ENCODE peak calls at places on chromosomes 2 and 18, in ten cellular contexts. One of them, this sample, is unnamed.
A peak's percentile ranks its signal among the peaks of the same experiment; 100 is the strongest.

GRCh38 chr18:31218671-31219383 is 56.2 kb upstream of the DSC1 start:
- DNase-seq in esophagus muscularis mucosa: no peak
- DNase-seq in endothelial cell: no peak
- DNase-seq in IMR-90: no peak
- DNase-seq in Peyer's patch: no peak
- DNase-seq in left ventricle myocardium inferior: no peak
- DNase-seq in astrocyte of the spinal cord: no peak
- DNase-seq in astrocyte of the cerebellum: no peak
- DNase-seq in brain microvascular endothelial cell: no peak
- DNase-seq in MCF 10A: no peak
- DNase-seq in this sample: no peak

GRCh38 chr2:181275643-181276070 is 181.5 kb upstream of the ITGA4 start:
- DNase-seq in esophagus muscularis mucosa: no peak
- DNase-seq in endothelial cell: no peak
- DNase-seq in IMR-90: no peak
- DNase-seq in Peyer's patch: peak; percentile 58
- DNase-seq in left ventricle myocardium inferior: no peak
- DNase-seq in astrocyte of the spinal cord: no peak
- DNase-seq in astrocyte of the cerebellum: no peak
- DNase-seq in brain microvascular endothelial cell: no peak
- DNase-seq in MCF 10A: no peak
- DNase-seq in this sample: no peak

GRCh38 chr2:43180901-43181300 is 45.5 kb downstream of the ZFP36L2 start:
- DNase-seq in esophagus muscularis mucosa: no peak
- DNase-seq in endothelial cell: no peak
- DNase-seq in IMR-90: no peak
- DNase-seq in Peyer's patch: no peak
- DNase-seq in left ventricle myocardium inferior: no peak
- DNase-seq in astrocyte of the spinal cord: no peak
- DNase-seq in astrocyte of the cerebellum: no peak
- DNase-seq in brain microvascular endothelial cell: no peak
- DNase-seq in MCF 10A: peak; percentile 80
- DNase-seq in this sample: no peak

GRCh38 chr2:29879456-29879855 is 41.9 kb downstream of the ALK start:
- DNase-seq in esophagus muscularis mucosa: peak; percentile 39
- DNase-seq in endothelial cell: no peak
- DNase-seq in IMR-90: no peak
- DNase-seq in Peyer's patch: no peak
- DNase-seq in left ventricle myocardium inferior: no peak
- DNase-seq in astrocyte of the spinal cord: no peak
- DNase-seq in astrocyte of the cerebellum: no peak
- DNase-seq in brain microvascular endothelial cell: no peak
- DNase-seq in MCF 10A: no peak
- DNase-seq in this sample: no peak

GRCh38 chr2:233350708-233351107 is 3.6 kb upstream of the DGKD start:
- DNase-seq in esophagus muscularis mucosa: no peak
- DNase-seq in endothelial cell: no peak
- DNase-seq in IMR-90: peak; percentile 90
- DNase-seq in Peyer's patch: peak; percentile 68
- DNase-seq in left ventricle myocardium inferior: no peak
- DNase-seq in astrocyte of the spinal cord: peak; percentile 87
- DNase-seq in astrocyte of the cerebellum: peak; percentile 62
- DNase-seq in brain microvascular endothelial cell: peak; percentile 84
- DNase-seq in MCF 10A: peak; percentile 97
- DNase-seq in this sample: no peak

GRCh38 chr18:43405097-43405496 is 127.8 kb upstream of the SYT4 start:
- DNase-seq in esophagus muscularis mucosa: no peak
- DNase-seq in endothelial cell: no peak
- DNase-seq in IMR-90: no peak
- DNase-seq in Peyer's patch: no peak
- DNase-seq in left ventricle myocardium inferior: no peak
- DNase-seq in astrocyte of the spinal cord: no peak
- DNase-seq in astrocyte of the cerebellum: no peak
- DNase-seq in brain microvascular endothelial cell: no peak
- DNase-seq in MCF 10A: peak; percentile 43
- DNase-seq in this sample: no peak

GRCh38 chr2:230912046-230912445 is 13.0 kb downstream of the GPR55 start:
- DNase-seq in esophagus muscularis mucosa: no peak
- DNase-seq in endothelial cell: no peak
- DNase-seq in IMR-90: no peak
- DNase-seq in Peyer's patch: peak; percentile 32
- DNase-seq in left ventricle myocardium inferior: no peak
- DNase-seq in astrocyte of the spinal cord: no peak
- DNase-seq in astrocyte of the cerebellum: no peak
- DNase-seq in brain microvascular endothelial cell: no peak
- DNase-seq in MCF 10A: no peak
- DNase-seq in this sample: no peak

GRCh38 chr2:2887772-2888387 is 489.7 kb downstream of the EIPR1 start:
- DNase-seq in esophagus muscularis mucosa: no peak
- DNase-seq in endothelial cell: no peak
- DNase-seq in IMR-90: no peak
- DNase-seq in Peyer's patch: peak; percentile 17
- DNase-seq in left ventricle myocardium inferior: no peak
- DNase-seq in astrocyte of the spinal cord: no peak
- DNase-seq in astrocyte of the cerebellum: no peak
- DNase-seq in brain microvascular endothelial cell: no peak
- DNase-seq in MCF 10A: no peak
- DNase-seq in this sample: no peak

GRCh38 chr18:24959100-24959499 is 392.9 kb downstream of the ZNF521 start:
- DNase-seq in esophagus muscularis mucosa: no peak
- DNase-seq in endothelial cell: no peak
- DNase-seq in IMR-90: no peak
- DNase-seq in Peyer's patch: no peak
- DNase-seq in left ventricle myocardium inferior: no peak
- DNase-seq in astrocyte of the spinal cord: no peak
- DNase-seq in astrocyte of the cerebellum: no peak
- DNase-seq in brain microvascular endothelial cell: no peak
- DNase-seq in MCF 10A: no peak
- DNase-seq in this sample: no peak

GRCh38 chr18:24968233-24968775 is 383.7 kb downstream of the ZNF521 start:
- DNase-seq in esophagus muscularis mucosa: no peak
- DNase-seq in endothelial cell: no peak
- DNase-seq in IMR-90: peak; percentile 43
- DNase-seq in Peyer's patch: no peak
- DNase-seq in left ventricle myocardium inferior: no peak
- DNase-seq in astrocyte of the spinal cord: no peak
- DNase-seq in astrocyte of the cerebellum: no peak
- DNase-seq in brain microvascular endothelial cell: no peak
- DNase-seq in MCF 10A: no peak
- DNase-seq in this sample: no peak

GRCh38 chr18:24964213-24964612 is 387.8 kb downstream of the ZNF521 start:
- DNase-seq in esophagus muscularis mucosa: no peak
- DNase-seq in endothelial cell: no peak
- DNase-seq in IMR-90: no peak
- DNase-seq in Peyer's patch: peak; percentile 71
- DNase-seq in left ventricle myocardium inferior: no peak
- DNase-seq in astrocyte of the spinal cord: no peak
- DNase-seq in astrocyte of the cerebellum: no peak
- DNase-seq in brain microvascular endothelial cell: no peak
- DNase-seq in MCF 10A: peak; percentile 14
- DNase-seq in this sample: no peak
- TF ChIP-seq CTCF in esophagus muscularis mucosa: no peak
- TF ChIP-seq CTCF in endothelial cell: no peak
- TF ChIP-seq CTCF in IMR-90: no peak
- TF ChIP-seq CTCF in Peyer's patch: no peak
- TF ChIP-seq CTCF in left ventricle myocardium inferior: peak; percentile 20
- TF ChIP-seq CTCF in astrocyte of the spinal cord: no peak
- TF ChIP-seq CTCF in astrocyte of the cerebellum: no peak
- TF ChIP-seq CTCF in brain microvascular endothelial cell: no peak
- TF ChIP-seq CTCF in MCF 10A: no peak
- TF ChIP-seq CTCF in this sample: no peak

DNA sequence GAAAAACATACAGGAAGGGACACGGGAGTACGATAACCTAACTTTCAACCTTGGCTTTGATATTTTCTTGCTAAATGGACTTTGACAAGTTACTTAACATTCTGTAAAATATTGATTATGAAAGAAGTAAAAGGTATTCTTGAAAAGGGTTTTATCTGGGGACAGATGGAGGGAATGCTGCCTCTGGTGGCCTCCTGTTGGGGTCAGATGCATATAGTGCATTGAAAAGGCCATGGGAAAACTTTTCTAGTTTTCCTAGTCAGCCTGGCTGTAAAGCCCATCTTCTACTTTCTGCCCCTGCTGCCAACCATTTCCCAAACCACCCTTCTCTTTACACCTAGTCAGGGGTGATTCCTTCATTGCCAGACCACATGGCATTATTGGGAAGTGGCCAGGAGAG is 22.2 kb upstream of the MSTN start:
- DNase-seq in esophagus muscularis mucosa: no peak
- DNase-seq in endothelial cell: no peak
- DNase-seq in IMR-90: no peak
- DNase-seq in Peyer's patch: no peak
- DNase-seq in left ventricle myocardium inferior: no peak
- DNase-seq in astrocyte of the spinal cord: no peak
- DNase-seq in astrocyte of the cerebellum: no peak
- DNase-seq in brain microvascular endothelial cell: no peak
- DNase-seq in MCF 10A: no peak
- DNase-seq in this sample: no peak
- TF ChIP-seq CTCF in esophagus muscularis mucosa: no peak
- TF ChIP-seq CTCF in endothelial cell: no peak
- TF ChIP-seq CTCF in IMR-90: no peak
- TF ChIP-seq CTCF in Peyer's patch: no peak
- TF ChIP-seq CTCF in left ventricle myocardium inferior: no peak
- TF ChIP-seq CTCF in astrocyte of the spinal cord: peak; percentile 10
- TF ChIP-seq CTCF in astrocyte of the cerebellum: no peak
- TF ChIP-seq CTCF in brain microvascular endothelial cell: peak; percentile 32
- TF ChIP-seq CTCF in MCF 10A: no peak
- TF ChIP-seq CTCF in this sample: no peak

GRCh38 chr2:10340593-10340975 is 37.9 kb downstream of the HPCAL1 start:
- DNase-seq in esophagus muscularis mucosa: no peak
- DNase-seq in endothelial cell: no peak
- DNase-seq in IMR-90: no peak
- DNase-seq in Peyer's patch: no peak
- DNase-seq in left ventricle myocardium inferior: no peak
- DNase-seq in astrocyte of the spinal cord: no peak
- DNase-seq in astrocyte of the cerebellum: no peak
- DNase-seq in brain microvascular endothelial cell: no peak
- DNase-seq in MCF 10A: no peak
- DNase-seq in this sample: no peak

GRCh38 chr2:10336283-10336682 is 33.6 kb downstream of the HPCAL1 start:
- DNase-seq in esophagus muscularis mucosa: no peak
- DNase-seq in endothelial cell: no peak
- DNase-seq in IMR-90: no peak
- DNase-seq in Peyer's patch: no peak
- DNase-seq in left ventricle myocardium inferior: no peak
- DNase-seq in astrocyte of the spinal cord: no peak
- DNase-seq in astrocyte of the cerebellum: no peak
- DNase-seq in brain microvascular endothelial cell: no peak
- DNase-seq in MCF 10A: no peak
- DNase-seq in this sample: no peak

GRCh38 chr2:10339647-10340592 is 37.2 kb downstream of the HPCAL1 start:
- DNase-seq in esophagus muscularis mucosa: no peak
- DNase-seq in endothelial cell: no peak
- DNase-seq in IMR-90: no peak
- DNase-seq in Peyer's patch: no peak
- DNase-seq in left ventricle myocardium inferior: no peak
- DNase-seq in astrocyte of the spinal cord: no peak
- DNase-seq in astrocyte of the cerebellum: no peak
- DNase-seq in brain microvascular endothelial cell: no peak
- DNase-seq in MCF 10A: no peak
- DNase-seq in this sample: no peak

GRCh38 chr2:10337449-10337848 is 34.7 kb downstream of the HPCAL1 start:
- DNase-seq in esophagus muscularis mucosa: no peak
- DNase-seq in endothelial cell: no peak
- DNase-seq in IMR-90: no peak
- DNase-seq in Peyer's patch: no peak
- DNase-seq in left ventricle myocardium inferior: no peak
- DNase-seq in astrocyte of the spinal cord: no peak
- DNase-seq in astrocyte of the cerebellum: no peak
- DNase-seq in brain microvascular endothelial cell: no peak
- DNase-seq in MCF 10A: no peak
- DNase-seq in this sample: no peak

DNA sequence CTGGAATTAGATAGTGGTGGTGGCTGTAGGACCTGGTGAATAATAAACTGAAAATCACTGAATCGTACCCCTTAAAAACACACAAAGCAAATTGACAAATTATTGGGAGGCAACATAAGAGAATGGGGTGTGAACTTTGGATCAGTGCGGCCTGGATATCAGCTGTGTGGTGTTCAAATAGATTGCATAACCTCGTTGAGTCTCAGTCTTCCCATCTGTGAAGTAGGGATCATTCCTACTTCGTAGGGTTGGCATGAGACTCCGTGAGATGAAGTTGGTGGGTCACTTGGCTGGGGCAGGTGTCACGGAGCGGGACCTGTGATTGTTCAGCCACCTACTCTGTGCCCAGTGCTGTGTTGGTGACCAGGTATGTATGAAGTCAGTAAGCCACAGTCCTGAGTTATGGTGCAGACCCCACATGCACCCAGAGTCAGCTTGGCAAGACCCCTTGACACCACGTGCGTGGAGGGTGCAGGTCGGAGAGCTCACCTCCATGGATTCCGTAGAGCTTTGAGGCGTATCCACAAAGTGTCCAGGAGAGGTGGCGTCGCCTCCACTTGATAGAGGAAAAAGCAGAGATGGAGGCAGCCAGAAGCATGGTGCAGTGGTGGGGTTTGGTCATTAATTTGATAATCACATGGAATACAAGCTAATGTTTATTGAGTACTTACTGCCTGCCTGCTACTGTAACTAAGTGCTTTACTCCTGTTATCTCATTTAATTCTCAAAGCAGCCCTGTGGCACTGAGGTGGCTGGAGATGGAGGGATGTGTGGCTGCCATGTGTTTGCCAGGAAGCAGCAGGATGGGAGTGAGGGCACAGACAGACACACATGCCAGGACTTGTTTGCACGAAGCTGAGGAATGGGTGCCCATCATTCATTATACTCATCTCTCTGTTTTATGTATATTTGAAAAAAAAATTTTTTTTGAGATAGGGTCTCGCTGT is 35.8 kb downstream of the HPCAL1 start:
- DNase-seq in esophagus muscularis mucosa: no peak
- DNase-seq in endothelial cell: no peak
- DNase-seq in IMR-90: no peak
- DNase-seq in Peyer's patch: no peak
- DNase-seq in left ventricle myocardium inferior: no peak
- DNase-seq in astrocyte of the spinal cord: no peak
- DNase-seq in astrocyte of the cerebellum: no peak
- DNase-seq in brain microvascular endothelial cell: no peak
- DNase-seq in MCF 10A: no peak
- DNase-seq in this sample: no peak
- TF ChIP-seq CTCF in esophagus muscularis mucosa: no peak
- TF ChIP-seq CTCF in endothelial cell: no peak
- TF ChIP-seq CTCF in IMR-90: no peak
- TF ChIP-seq CTCF in Peyer's patch: no peak
- TF ChIP-seq CTCF in left ventricle myocardium inferior: no peak
- TF ChIP-seq CTCF in astrocyte of the spinal cord: no peak
- TF ChIP-seq CTCF in astrocyte of the cerebellum: no peak
- TF ChIP-seq CTCF in brain microvascular endothelial cell: no peak
- TF ChIP-seq CTCF in MCF 10A: no peak
- TF ChIP-seq CTCF in this sample: no peak

DNA sequence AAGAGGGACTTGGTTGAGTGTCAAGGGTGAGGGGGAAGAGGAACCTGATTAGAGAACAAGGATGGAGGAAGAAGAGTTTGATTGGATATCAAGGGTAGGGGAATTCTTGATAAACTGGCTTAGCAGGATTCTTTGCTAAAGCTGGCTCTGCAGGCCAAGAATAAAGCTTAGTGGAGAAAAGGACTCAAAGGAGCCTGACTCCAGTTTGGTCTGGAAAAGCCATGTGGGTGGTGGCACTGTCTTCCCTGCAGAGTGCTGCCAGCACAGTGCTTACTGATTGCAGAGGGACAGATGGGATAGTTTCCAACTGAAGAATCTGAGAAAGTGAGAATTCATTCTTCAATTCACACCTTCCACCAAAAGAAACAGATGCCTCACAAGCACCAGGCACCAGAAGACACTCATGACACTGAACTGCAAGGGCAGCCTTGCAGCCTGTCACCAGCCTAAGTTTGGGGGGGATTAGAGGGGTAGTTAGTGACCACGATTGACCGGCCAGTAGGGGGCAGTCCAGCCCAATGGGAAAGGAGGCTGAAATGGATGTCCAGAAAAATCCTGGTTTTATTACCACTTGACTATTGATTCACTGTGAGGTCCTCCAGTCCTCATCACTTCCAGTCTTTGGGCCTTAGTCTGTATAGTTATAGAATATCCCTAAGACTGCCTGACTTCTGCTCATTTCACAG is 334.5 kb downstream of the SMAD2 start:
- DNase-seq in esophagus muscularis mucosa: no peak
- DNase-seq in endothelial cell: peak; percentile 37
- DNase-seq in IMR-90: no peak
- DNase-seq in Peyer's patch: peak; percentile 60
- DNase-seq in left ventricle myocardium inferior: no peak
- DNase-seq in astrocyte of the spinal cord: no peak
- DNase-seq in astrocyte of the cerebellum: no peak
- DNase-seq in brain microvascular endothelial cell: no peak
- DNase-seq in MCF 10A: peak; percentile 38
- DNase-seq in this sample: peak; percentile 72
- TF ChIP-seq CTCF in esophagus muscularis mucosa: no peak
- TF ChIP-seq CTCF in endothelial cell: peak; percentile 72
- TF ChIP-seq CTCF in IMR-90: peak; percentile 29
- TF ChIP-seq CTCF in Peyer's patch: no peak
- TF ChIP-seq CTCF in left ventricle myocardium inferior: peak; percentile 33
- TF ChIP-seq CTCF in astrocyte of the spinal cord: peak; percentile 11
- TF ChIP-seq CTCF in astrocyte of the cerebellum: no peak
- TF ChIP-seq CTCF in brain microvascular endothelial cell: peak; percentile 16
- TF ChIP-seq CTCF in MCF 10A: peak; percentile 44
- TF ChIP-seq CTCF in this sample: peak; percentile 58